ENCODE peak calls at places on chromosomes 7 and 10, in ten cellular contexts. W is colonic mucosa, A is cardiac muscle cell, P is IMR-90, C is A673, Y is adrenal gland, Q is Peyer's patch, J is lower lobe of right lung, D is MM.1S, T is NB4. G is an unnamed sample.

GRCh38 chr7:16836481-16836880 is 31.7 kb upstream of the AGR2 start:
- DNase-seq in W (no peak), A (no peak), P (peak), C (no peak), Y (no peak), Q (no peak), J (no peak), D (no peak), T (no peak), G (no peak)

GRCh38 chr7:43430412-43430811 is 152.5 kb upstream of the STK17A start:
- DNase-seq in W (no peak), A (no peak), P (peak), C (no peak), Y (no peak), Q (no peak), J (no peak), D (no peak), T (peak), G (no peak)

GRCh38 chr7:34066968-34067367 is 161.6 kb downstream of the BMPER start:
- DNase-seq in W (no peak), A (no peak), P (no peak), C (peak), Y (no peak), Q (no peak), J (no peak), D (peak), T (no peak), G (no peak)

GRCh38 chr7:25529320-25529719 is 301.0 kb upstream of the NPVF start:
- DNase-seq in W (no peak), A (no peak), P (no peak), C (no peak), Y (no peak), Q (no peak), J (no peak), D (no peak), T (no peak), G (no peak)

GRCh38 chr7:152891160-152891621 is 131.6 kb downstream of the ACTR3B start:
- DNase-seq in W (no peak), A (no peak), P (no peak), C (no peak), Y (no peak), Q (no peak), J (no peak), D (no peak), T (no peak), G (peak)

GRCh38 chr7:4830176-4830575 is 31.7 kb downstream of the PAPOLB start:
- DNase-seq in W (peak), A (peak), P (peak), C (peak), Y (peak), Q (peak), J (peak), D (no peak), T (peak), G (peak)

GRCh38 chr10:102758226-102758932 is 14.6 kb downstream of the WBP1L start:
- DNase-seq in W (no peak), A (peak), P (no peak), C (no peak), Y (no peak), Q (no peak), J (no peak), D (peak), T (no peak), G (no peak)

GRCh38 chr10:124619195-124619594 is 125.0 kb downstream of the FAM53B start:
- DNase-seq in W (peak), A (no peak), P (peak), C (no peak), Y (no peak), Q (no peak), J (peak), D (no peak), T (peak), G (peak)

GRCh38 chr10:29389935-29390334 is 101.1 kb downstream of the LYZL1 start:
- DNase-seq in W (no peak), A (no peak), P (peak), C (no peak), Y (no peak), Q (no peak), J (no peak), D (no peak), T (no peak), G (no peak)

GRCh38 chr7:92133133-92133736 is 1.0 kb downstream of the CYP51A1 start:
- DNase-seq in W (peak), A (no peak), P (no peak), C (no peak), Y (peak), Q (no peak), J (no peak), D (no peak), T (peak), G (no peak)

GRCh38 chr10:789831-790701 is 100.6 kb upstream of the DIP2C start:
- DNase-seq in W (no peak), A (no peak), P (no peak), C (no peak), Y (no peak), Q (peak), J (peak), D (no peak), T (no peak), G (no peak)

GRCh38 chr7:100176096-100176835 is 915 bp downstream of the GPC2 start:
- DNase-seq in W (no peak), A (no peak), P (no peak), C (no peak), Y (no peak), Q (no peak), J (no peak), D (no peak), T (no peak), G (no peak)

GRCh38 chr10:71486465-71487114 is 89.9 kb downstream of the CDH23 start:
- DNase-seq in W (peak), A (peak), P (peak), C (peak), Y (peak), Q (peak), J (peak), D (peak), T (peak), G (peak)

DNA sequence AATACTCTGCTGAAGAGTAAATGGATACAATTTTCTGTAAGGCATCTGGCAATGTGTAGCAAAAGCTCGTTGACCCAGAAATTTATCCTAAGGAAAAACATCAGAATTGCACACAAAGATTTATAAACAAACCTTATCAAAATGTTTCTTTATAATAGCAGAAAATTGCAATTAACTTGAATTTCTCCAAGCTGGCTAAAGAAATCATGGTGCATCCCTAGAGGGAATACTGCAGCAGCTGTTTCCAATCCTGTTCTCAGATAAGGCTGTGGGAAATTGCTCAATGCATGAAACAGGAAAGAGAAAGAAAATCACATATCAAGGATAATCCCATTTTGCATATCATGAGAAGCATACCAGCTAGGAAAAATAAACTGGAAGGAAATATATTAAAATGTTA is 18.7 kb downstream of the TACR2 start:
- DNase-seq in W (no peak), A (no peak), P (peak), C (peak), Y (no peak), Q (no peak), J (no peak), D (no peak), T (no peak), G (no peak)
- TF ChIP-seq CTCF in W (no peak), A (no peak), P (no peak), C (no peak), Y (no peak), Q (no peak), J (no peak), D (no peak), T (no peak), G (no peak)

GRCh38 chr10:31942892-31943291 is 14.3 kb upstream of the ARHGAP12 start:
- DNase-seq in W (peak), A (no peak), P (no peak), C (no peak), Y (no peak), Q (no peak), J (no peak), D (no peak), T (no peak), G (no peak)

GRCh38 chr10:31937371-31937770 is 8.7 kb upstream of the ARHGAP12 start:
- DNase-seq in W (peak), A (no peak), P (no peak), C (no peak), Y (no peak), Q (no peak), J (no peak), D (no peak), T (no peak), G (no peak)

GRCh38 chr10:31940839-31941653 is 12.4 kb upstream of the ARHGAP12 start:
- DNase-seq in W (peak), A (no peak), P (peak), C (peak), Y (peak), Q (no peak), J (no peak), D (no peak), T (peak), G (no peak)

GRCh38 chr10:31942435-31942834 is 13.8 kb upstream of the ARHGAP12 start:
- DNase-seq in W (no peak), A (no peak), P (no peak), C (no peak), Y (no peak), Q (no peak), J (no peak), D (no peak), T (no peak), G (no peak)

GRCh38 chr10:31939797-31940708 is 11.4 kb upstream of the ARHGAP12 start:
- DNase-seq in W (no peak), A (no peak), P (no peak), C (peak), Y (no peak), Q (no peak), J (no peak), D (no peak), T (no peak), G (no peak)
- H3K4me3 ChIP-seq in W (no peak), A (no peak), P (no peak), C (no peak), Y (no peak), Q (no peak), J (no peak), D (no peak), T (no peak), G (no peak)

DNA sequence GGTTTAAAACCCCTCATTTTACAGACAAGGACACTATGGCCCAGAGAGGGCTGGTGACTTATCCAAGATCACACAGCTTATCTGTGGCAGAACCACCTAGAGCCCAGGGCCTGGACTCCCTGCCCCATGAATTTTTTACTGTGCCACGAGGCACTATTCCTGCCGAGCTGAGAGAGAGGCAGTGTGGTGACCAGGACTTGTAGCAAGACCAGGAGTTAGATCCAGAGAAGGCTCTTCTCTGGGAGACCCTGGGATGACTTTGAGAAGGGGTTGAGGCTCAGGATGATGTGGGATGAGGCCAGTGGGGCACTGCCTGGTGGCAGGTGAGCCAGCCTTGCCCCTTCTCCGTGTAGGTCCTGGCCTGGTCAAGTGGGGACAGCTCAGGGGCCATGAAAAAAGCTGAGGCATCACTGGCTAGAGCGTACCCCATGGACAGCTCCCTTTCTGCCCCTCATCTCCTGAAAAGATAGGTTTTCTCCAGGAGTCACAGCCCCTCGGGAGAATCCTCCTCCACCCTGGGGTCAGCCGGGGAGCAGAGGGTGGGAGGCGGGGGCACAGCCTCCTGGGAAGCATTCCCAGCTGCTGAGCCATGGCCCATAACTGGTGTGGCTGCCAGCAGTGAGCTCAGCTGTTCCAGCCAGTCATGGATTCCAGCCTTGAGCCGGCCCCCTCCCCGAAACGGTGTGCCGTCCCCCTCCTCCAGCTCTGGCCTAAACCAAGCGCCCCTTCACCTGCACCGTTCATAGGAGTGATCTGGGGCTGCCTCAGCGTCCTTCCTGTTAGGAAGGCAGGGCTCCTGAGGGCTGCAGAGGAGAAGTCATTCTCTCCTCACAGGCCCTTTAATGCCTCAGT is 5.8 kb downstream of the FLNC start:
- DNase-seq in W (no peak), A (no peak), P (peak), C (no peak), Y (no peak), Q (no peak), J (peak), D (no peak), T (no peak), G (no peak)
- TF ChIP-seq CTCF in W (no peak), A (no peak), P (no peak), C (no peak), Y (no peak), Q (no peak), J (no peak), D (no peak), T (no peak), G (no peak)

DNA sequence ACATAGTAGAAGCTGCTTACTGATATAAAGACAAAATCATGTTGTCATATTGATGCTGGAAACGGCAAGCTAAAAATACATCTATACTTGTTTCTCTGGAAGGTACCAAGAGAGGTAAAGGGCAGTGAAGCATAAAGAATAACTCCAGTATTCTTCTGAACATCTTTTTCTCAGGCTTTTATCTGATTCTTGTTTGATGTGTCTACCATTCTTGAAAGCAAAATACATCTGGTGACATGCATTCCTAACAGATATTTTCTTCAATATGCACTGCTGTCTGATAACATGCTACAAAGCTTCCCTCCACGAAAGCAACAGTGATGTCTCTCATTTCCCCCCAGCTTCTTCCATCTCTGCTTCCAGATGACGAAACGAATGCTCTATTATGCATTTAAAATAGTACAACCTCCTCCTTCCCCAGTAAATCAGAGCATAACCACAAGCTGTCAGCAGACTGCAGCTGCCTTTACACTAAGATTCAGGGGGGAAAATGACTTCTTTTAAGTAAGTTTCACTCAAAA is 100.8 kb downstream of the ARHGAP21 start:
- DNase-seq in W (no peak), A (no peak), P (peak), C (peak), Y (no peak), Q (no peak), J (no peak), D (no peak), T (no peak), G (no peak)
- H3K4me3 ChIP-seq in W (no peak), A (no peak), P (no peak), C (no peak), Y (no peak), Q (no peak), J (no peak), D (no peak), T (no peak), G (no peak)

DNA sequence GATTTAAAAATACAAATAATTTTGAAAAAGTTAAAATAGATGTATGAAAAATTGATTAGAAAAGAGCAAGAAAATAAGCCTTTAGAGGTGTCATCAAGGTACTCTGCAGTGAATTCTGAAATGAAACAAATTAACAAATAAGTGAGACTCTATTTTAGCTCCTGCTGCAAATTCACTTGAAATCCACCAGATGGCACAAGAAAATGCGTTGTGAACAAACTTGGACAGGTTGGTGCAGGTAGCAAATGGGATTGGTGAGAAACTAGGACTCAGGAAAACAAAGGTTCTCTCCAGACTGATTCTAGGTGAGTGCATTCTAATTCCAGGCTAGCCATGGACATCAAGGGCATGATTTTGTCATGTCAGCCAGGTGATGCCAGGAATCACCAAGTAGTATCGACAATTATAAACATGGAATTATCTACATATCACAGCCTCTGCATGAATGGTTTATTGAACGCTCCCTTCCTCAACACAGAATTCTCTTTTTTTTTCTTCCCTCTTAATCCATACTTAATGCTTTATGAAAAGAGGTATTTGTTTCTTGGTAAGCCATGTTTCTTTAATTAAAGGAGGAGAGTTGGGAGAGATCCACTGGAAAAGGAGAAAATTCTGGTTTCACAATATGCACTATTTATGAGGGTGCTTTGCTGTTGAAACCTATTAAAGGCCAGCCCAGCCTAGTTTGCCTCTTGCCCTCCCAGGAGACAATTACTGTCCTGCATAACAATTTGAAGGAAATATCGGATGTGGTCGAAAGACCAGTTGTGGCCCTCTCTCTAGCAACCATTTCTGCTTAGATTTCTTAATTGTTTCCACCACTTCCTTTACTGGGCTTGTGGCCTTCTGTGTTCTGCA is 118.1 kb downstream of the ZNF365 start:
- DNase-seq in W (no peak), A (peak), P (peak), C (peak), Y (no peak), Q (no peak), J (no peak), D (peak), T (peak), G (no peak)
- TF ChIP-seq CTCF in W (peak), A (peak), P (peak), C (peak), Y (peak), Q (peak), J (peak), D (peak), T (peak), G (peak)